ENCODE peak calls at places on chromosomes 3 and 15, in seven cellular contexts. One of them, this sample, is unnamed.

GRCh38 chr3:50926868-50927267 is 252.1 kb downstream of the DOCK3 start:
- DNase-seq in HCT116: no peak
- DNase-seq in HepG2: no peak
- DNase-seq in H1: no peak
- DNase-seq in K562: no peak
- DNase-seq in SK-N-SH: no peak
- DNase-seq in GM12878: no peak
- DNase-seq in this sample: no peak

GRCh38 chr3:38548154-38548931 is 52.2 kb downstream of the EXOG start:
- DNase-seq in HCT116: no peak
- DNase-seq in HepG2: no peak
- DNase-seq in H1: no peak
- DNase-seq in K562: no peak
- DNase-seq in SK-N-SH: no peak
- DNase-seq in GM12878: no peak
- DNase-seq in this sample: peak

GRCh38 chr3:4987374-4988296 is 8.4 kb downstream of the BHLHE40 start:
- DNase-seq in HCT116: no peak
- DNase-seq in HepG2: no peak
- DNase-seq in H1: no peak
- DNase-seq in K562: no peak
- DNase-seq in SK-N-SH: no peak
- DNase-seq in GM12878: no peak
- DNase-seq in this sample: no peak

GRCh38 chr3:42632146-42632545 is 21.4 kb upstream of the ZBTB47 start:
- DNase-seq in HCT116: no peak
- DNase-seq in HepG2: no peak
- DNase-seq in H1: no peak
- DNase-seq in K562: no peak
- DNase-seq in SK-N-SH: no peak
- DNase-seq in GM12878: no peak
- DNase-seq in this sample: no peak

GRCh38 chr15:71743861-71744382 is 66.4 kb upstream of the NR2E3 start:
- DNase-seq in HCT116: no peak
- DNase-seq in HepG2: peak
- DNase-seq in H1: peak
- DNase-seq in K562: peak
- DNase-seq in SK-N-SH: peak
- DNase-seq in GM12878: no peak
- DNase-seq in this sample: peak

GRCh38 chr3:49025793-49026520 is 3.2 kb downstream of the IMPDH2 start:
- DNase-seq in HCT116: no peak
- DNase-seq in HepG2: no peak
- DNase-seq in H1: no peak
- DNase-seq in K562: no peak
- DNase-seq in SK-N-SH: no peak
- DNase-seq in GM12878: no peak
- DNase-seq in this sample: no peak

GRCh38 chr3:112111785-112112402 is 21.2 kb downstream of the GCSAM start:
- DNase-seq in HCT116: peak
- DNase-seq in HepG2: peak
- DNase-seq in H1: no peak
- DNase-seq in K562: peak
- DNase-seq in SK-N-SH: peak
- DNase-seq in GM12878: no peak
- DNase-seq in this sample: peak

GRCh38 chr3:197302696-197303341 is 4.4 kb upstream of the DLG1 start:
- DNase-seq in HCT116: no peak
- DNase-seq in HepG2: peak
- DNase-seq in H1: no peak
- DNase-seq in K562: no peak
- DNase-seq in SK-N-SH: no peak
- DNase-seq in GM12878: no peak
- DNase-seq in this sample: peak

GRCh38 chr15:77466521-77466920 is 45.8 kb downstream of the HMG20A start:
- DNase-seq in HCT116: no peak
- DNase-seq in HepG2: no peak
- DNase-seq in H1: no peak
- DNase-seq in K562: no peak
- DNase-seq in SK-N-SH: no peak
- DNase-seq in GM12878: no peak
- DNase-seq in this sample: no peak

GRCh38 chr3:184459355-184459754 is 79.5 kb downstream of the CHRD start:
- DNase-seq in HCT116: peak
- DNase-seq in HepG2: no peak
- DNase-seq in H1: no peak
- DNase-seq in K562: no peak
- DNase-seq in SK-N-SH: no peak
- DNase-seq in GM12878: no peak
- DNase-seq in this sample: no peak

GRCh38 chr15:32919749-32920414 is 202.1 kb downstream of the GREM1 start:
- DNase-seq in HCT116: no peak
- DNase-seq in HepG2: no peak
- DNase-seq in H1: no peak
- DNase-seq in K562: no peak
- DNase-seq in SK-N-SH: no peak
- DNase-seq in GM12878: no peak
- DNase-seq in this sample: no peak
- TF ChIP-seq JUND in HCT116: no peak
- TF ChIP-seq JUND in HepG2: no peak
- TF ChIP-seq JUND in H1: no peak
- TF ChIP-seq JUND in K562: no peak
- TF ChIP-seq JUND in SK-N-SH: no peak
- TF ChIP-seq JUND in GM12878: no peak
- TF ChIP-seq JUND in this sample: no peak

GRCh38 chr15:82158811-82159210 is 103.7 kb downstream of the EFL1 start:
- DNase-seq in HCT116: no peak
- DNase-seq in HepG2: no peak
- DNase-seq in H1: no peak
- DNase-seq in K562: no peak
- DNase-seq in SK-N-SH: peak
- DNase-seq in GM12878: no peak
- DNase-seq in this sample: no peak

DNA sequence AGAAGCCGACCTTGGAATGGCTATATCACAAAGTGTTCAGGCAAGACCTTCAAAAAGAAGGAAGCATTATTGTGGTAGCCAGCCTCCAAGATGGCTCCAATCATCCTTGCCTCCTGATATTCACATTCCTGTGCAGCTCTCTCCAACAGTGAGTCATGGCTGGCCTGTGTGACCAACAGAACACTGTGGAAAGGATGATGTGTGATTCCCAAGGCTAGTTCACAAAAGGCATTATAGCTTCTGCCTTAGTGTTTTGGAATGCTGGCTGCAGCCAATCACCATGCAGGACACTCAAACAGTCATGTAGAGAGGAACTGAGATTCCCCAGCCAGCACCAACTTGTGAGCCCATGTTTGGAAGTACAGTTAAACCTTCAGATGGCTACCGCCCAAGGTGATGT is 102.6 kb downstream of the EFL1 start:
- DNase-seq in HCT116: peak
- DNase-seq in HepG2: no peak
- DNase-seq in H1: no peak
- DNase-seq in K562: no peak
- DNase-seq in SK-N-SH: no peak
- DNase-seq in GM12878: no peak
- DNase-seq in this sample: no peak
- TF ChIP-seq JUND in HCT116: peak
- TF ChIP-seq JUND in HepG2: no peak
- TF ChIP-seq JUND in H1: no peak
- TF ChIP-seq JUND in K562: no peak
- TF ChIP-seq JUND in SK-N-SH: peak
- TF ChIP-seq JUND in GM12878: no peak
- TF ChIP-seq JUND in this sample: no peak

DNA sequence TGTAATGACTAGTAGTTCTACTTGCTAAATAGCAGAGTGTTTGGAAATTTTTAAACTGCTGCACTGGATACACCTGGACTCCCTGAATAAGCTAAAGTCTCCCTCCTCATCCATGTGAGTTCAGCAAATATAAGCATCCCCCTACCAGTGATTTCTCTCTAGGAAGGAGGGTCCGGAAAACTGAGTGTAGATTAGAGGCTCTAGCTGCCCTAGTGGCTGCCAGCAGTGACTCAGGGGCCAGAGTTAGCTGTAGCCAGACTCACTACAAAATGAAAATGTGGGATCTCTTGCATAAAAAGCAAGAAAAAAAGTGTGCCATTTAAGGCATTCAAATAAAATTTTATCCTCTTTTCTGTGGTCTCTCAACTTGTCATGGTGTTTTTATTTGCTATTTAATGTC is 485.0 kb upstream of the ATP11B start:
- DNase-seq in HCT116: no peak
- DNase-seq in HepG2: no peak
- DNase-seq in H1: no peak
- DNase-seq in K562: no peak
- DNase-seq in SK-N-SH: no peak
- DNase-seq in GM12878: no peak
- DNase-seq in this sample: no peak
- TF ChIP-seq JUND in HCT116: no peak
- TF ChIP-seq JUND in HepG2: no peak
- TF ChIP-seq JUND in H1: no peak
- TF ChIP-seq JUND in K562: no peak
- TF ChIP-seq JUND in SK-N-SH: no peak
- TF ChIP-seq JUND in GM12878: no peak
- TF ChIP-seq JUND in this sample: no peak

GRCh38 chr3:127606086-127606805 is 8.0 kb downstream of the MCM2 start:
- DNase-seq in HCT116: no peak
- DNase-seq in HepG2: no peak
- DNase-seq in H1: no peak
- DNase-seq in K562: no peak
- DNase-seq in SK-N-SH: no peak
- DNase-seq in GM12878: no peak
- DNase-seq in this sample: no peak

GRCh38 chr3:127607675-127608361 is 9.6 kb downstream of the MCM2 start:
- DNase-seq in HCT116: no peak
- DNase-seq in HepG2: no peak
- DNase-seq in H1: no peak
- DNase-seq in K562: no peak
- DNase-seq in SK-N-SH: no peak
- DNase-seq in GM12878: no peak
- DNase-seq in this sample: no peak

GRCh38 chr3:127606981-127607595 is 8.9 kb downstream of the MCM2 start:
- DNase-seq in HCT116: no peak
- DNase-seq in HepG2: no peak
- DNase-seq in H1: no peak
- DNase-seq in K562: no peak
- DNase-seq in SK-N-SH: no peak
- DNase-seq in GM12878: no peak
- DNase-seq in this sample: no peak

GRCh38 chr3:127610105-127610504 is 11.9 kb downstream of the MCM2 start:
- DNase-seq in HCT116: no peak
- DNase-seq in HepG2: no peak
- DNase-seq in H1: no peak
- DNase-seq in K562: no peak
- DNase-seq in SK-N-SH: no peak
- DNase-seq in GM12878: no peak
- DNase-seq in this sample: no peak

DNA sequence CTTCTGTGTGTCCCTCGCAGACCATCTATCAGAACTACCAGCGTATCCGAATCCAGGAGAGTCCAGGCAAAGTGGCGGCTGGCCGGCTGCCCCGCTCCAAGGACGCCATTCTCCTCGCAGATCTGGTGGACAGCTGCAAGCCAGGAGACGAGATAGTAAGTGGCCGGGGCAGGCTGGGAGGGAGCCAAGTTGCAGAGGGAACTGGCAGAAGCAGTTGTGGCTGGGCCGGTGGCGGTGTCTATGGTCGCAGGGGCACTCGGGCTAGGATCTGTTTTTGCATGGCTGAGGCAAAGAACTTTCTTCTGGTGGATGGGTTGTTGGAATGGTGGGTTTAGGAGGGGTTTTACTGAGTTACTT is 10.1 kb downstream of the MCM2 start:
- DNase-seq in HCT116: no peak
- DNase-seq in HepG2: no peak
- DNase-seq in H1: no peak
- DNase-seq in K562: no peak
- DNase-seq in SK-N-SH: no peak
- DNase-seq in GM12878: no peak
- DNase-seq in this sample: no peak
- TF ChIP-seq JUND in HCT116: no peak
- TF ChIP-seq JUND in HepG2: no peak
- TF ChIP-seq JUND in H1: no peak
- TF ChIP-seq JUND in K562: no peak
- TF ChIP-seq JUND in SK-N-SH: no peak
- TF ChIP-seq JUND in GM12878: no peak
- TF ChIP-seq JUND in this sample: no peak

GRCh38 chr15:75758071-75758872 is 45.6 kb upstream of the CSPG4 start:
- DNase-seq in HCT116: peak
- DNase-seq in HepG2: peak
- DNase-seq in H1: peak
- DNase-seq in K562: peak
- DNase-seq in SK-N-SH: peak
- DNase-seq in GM12878: peak
- DNase-seq in this sample: peak
- TF ChIP-seq JUND in HCT116: no peak
- TF ChIP-seq JUND in HepG2: no peak
- TF ChIP-seq JUND in H1: no peak
- TF ChIP-seq JUND in K562: no peak
- TF ChIP-seq JUND in SK-N-SH: no peak
- TF ChIP-seq JUND in GM12878: no peak
- TF ChIP-seq JUND in this sample: no peak